ENCODE peak calls at places on chromosomes 6 and 20, in five cellular contexts. P, C, J, Q and E are unnamed samples.
A peak's percentile ranks its signal among the peaks of the same experiment; 100 is the strongest.

GRCh38 chr6:139891471-139891870 is 517.0 kb upstream of the CITED2 start:
- DNase-seq in P (no peak), C (no peak), J (no peak), Q (no peak), E (no peak)

GRCh38 chr6:157050537-157051280 is 272.6 kb downstream of the TMEM242 start:
- DNase-seq in P (no peak), C (no peak), J (no peak), Q (no peak), E (no peak)

GRCh38 chr6:72784581-72784980 is 162.7 kb downstream of the KCNQ5 start:
- DNase-seq in P (no peak), C (no peak), J (peak; percentile 72), Q (no peak), E (peak; percentile 64)

GRCh38 chr6:149934249-149935156 is 7.3 kb upstream of the ULBP2 start:
- DNase-seq in P (no peak), C (peak; percentile 61), J (peak; percentile 75), Q (no peak), E (peak; percentile 83)

GRCh38 chr6:81792826-81793225 is 40.3 kb upstream of the TENT5A start:
- DNase-seq in P (no peak), C (no peak), J (no peak), Q (no peak), E (no peak)

GRCh38 chr6:33419580-33420492 is at the start of gene SYNGAP1:
- DNase-seq in P (peak; percentile 86), C (no peak), J (no peak), Q (no peak), E (peak; percentile 72)

GRCh38 chr6:138107752-138108592 is 753 bp upstream of the PERP start:
- DNase-seq in P (peak; percentile 54), C (no peak), J (peak; percentile 37), Q (no peak), E (no peak)

GRCh38 chr6:3138341-3138740 is 19.0 kb downstream of the TUBB2A start:
- DNase-seq in P (no peak), C (no peak), J (no peak), Q (no peak), E (peak; percentile 44)

GRCh38 chr6:155341130-155341828 is 27.0 kb upstream of the TFB1M start:
- DNase-seq in P (no peak), C (no peak), J (no peak), Q (no peak), E (peak; percentile 88)

GRCh38 chr20:59403261-59403961 is 103.0 kb downstream of the EDN3 start:
- DNase-seq in P (peak; percentile 75), C (peak; percentile 75), J (peak; percentile 13), Q (peak; percentile 13), E (no peak)

GRCh38 chr6:124684621-124685020 is 277.6 kb upstream of the RNF217 start:
- DNase-seq in P (no peak), C (no peak), J (no peak), Q (no peak), E (no peak)

GRCh38 chr20:62133864-62134263 is 9.3 kb downstream of the PSMA7 start:
- DNase-seq in P (no peak), C (no peak), J (no peak), Q (no peak), E (no peak)

GRCh38 chr20:36084897-36085617 is 69.5 kb upstream of the EPB41L1 start:
- DNase-seq in P (no peak), C (no peak), J (no peak), Q (no peak), E (peak; percentile 37)

GRCh38 chr20:4027590-4028265 is 12.4 kb upstream of the RNF24 start:
- DNase-seq in P (no peak), C (no peak), J (no peak), Q (no peak), E (no peak)

GRCh38 chr6:170440437-170440836 is 112.7 kb downstream of the PSMB1 start:
- DNase-seq in P (peak; percentile 33), C (no peak), J (no peak), Q (no peak), E (no peak)

GRCh38 chr20:4112490-4113420 is 97.4 kb upstream of the RNF24 start:
- DNase-seq in P (no peak), C (no peak), J (no peak), Q (no peak), E (no peak)

DNA sequence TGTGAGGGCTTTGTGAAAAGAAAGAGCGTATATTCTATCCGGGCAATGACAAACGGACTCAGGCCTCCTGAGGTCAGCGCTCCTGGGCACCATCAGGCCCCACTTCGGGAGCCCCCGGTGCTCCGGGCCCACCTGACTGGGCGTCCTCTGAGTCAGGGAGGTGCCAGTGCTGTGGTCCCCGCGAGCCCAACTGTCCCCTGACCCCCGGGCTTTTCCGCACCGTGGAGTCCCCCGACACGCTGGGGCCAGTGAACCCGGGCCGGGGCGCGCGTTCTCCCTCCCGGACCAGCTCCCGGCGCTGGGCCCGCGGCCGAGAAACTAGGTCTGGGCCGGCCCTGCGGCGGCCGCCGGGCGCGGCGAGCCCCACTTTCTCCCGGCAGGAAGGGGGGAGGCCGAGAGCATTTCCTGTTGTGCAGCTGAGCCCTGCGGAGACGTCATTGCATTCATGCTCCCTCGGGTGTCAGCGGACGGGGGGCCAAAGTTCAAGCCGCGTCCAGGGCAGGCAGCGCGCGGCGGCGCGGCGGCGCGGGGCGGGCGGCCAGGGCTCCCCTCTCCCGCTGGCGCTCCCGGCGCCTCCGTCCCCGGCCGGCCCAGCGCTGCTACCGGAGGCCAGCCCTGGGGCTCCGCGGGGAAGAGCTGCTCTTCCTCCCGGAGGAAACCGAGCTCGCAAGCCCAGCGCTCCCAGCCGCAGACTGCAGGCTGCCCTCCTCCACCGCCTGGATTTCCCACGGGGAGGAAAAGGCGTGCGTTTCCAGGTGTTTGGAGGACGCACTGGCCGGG is 18.3 kb downstream of the HIVEP2 start:
- DNase-seq in P (peak; percentile 54), C (peak; percentile 58), J (peak; percentile 4), Q (no peak), E (peak; percentile 93)
- H4K91ac ChIP-seq in P (no peak overlapping the region), C (no peak overlapping the region), J (peak overlapping the region; percentile 93), Q (no peak overlapping the region), E (peak overlapping the region; percentile 99)

DNA sequence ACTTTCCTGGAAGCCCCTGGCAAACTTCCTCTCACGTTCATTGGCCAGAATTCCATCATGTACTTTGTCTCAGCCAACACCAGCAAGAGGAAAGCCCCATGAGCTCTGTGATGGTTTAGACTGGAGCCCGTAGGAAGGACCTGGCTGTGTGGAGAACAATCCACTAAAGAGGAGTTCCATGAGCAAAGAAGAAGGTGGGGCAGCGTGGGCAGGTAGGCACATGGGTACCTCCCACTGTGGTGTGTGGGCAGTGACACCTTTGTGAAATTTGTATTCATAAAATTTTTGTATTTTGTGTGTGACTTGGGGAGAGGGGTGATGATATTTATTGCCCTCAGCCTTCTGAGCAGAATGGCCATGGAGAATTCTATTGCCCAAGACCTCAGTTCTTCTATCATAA is 89.5 kb upstream of the SCP2D1 start:
- DNase-seq in P (no peak), C (no peak), J (no peak), Q (no peak), E (no peak)
- H2BK12ac ChIP-seq in P (no peak overlapping the region), C (no peak overlapping the region), J (no peak overlapping the region), Q (no peak overlapping the region), E (no peak overlapping the region)

DNA sequence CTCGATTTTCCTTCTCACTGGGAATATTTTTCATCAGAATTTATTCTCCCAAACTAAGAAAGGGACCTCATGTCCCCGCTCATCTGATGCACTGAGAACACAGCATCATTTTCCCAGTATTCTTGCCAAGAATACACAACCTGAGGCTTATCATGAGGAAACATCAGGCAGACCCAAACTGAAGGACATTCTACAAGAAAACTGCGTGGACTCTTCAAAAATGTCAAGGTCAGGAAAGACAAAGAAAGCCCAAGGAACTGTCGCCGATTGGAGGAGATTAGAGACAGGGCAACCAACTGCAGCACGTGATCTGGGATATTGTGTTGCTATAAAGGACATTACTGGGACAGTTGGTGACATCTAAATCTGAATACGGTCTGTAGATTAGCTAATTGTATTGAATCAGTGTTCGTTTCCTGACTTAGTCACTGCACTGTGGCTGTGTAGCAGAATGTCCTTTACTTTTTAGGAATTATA is 72.3 kb downstream of the SNX5 start:
- DNase-seq in P (no peak), C (no peak), J (no peak), Q (no peak), E (peak; percentile 20)
- H4K91ac ChIP-seq in P (no peak overlapping the region), C (no peak overlapping the region), J (no peak overlapping the region), Q (no peak overlapping the region), E (no peak overlapping the region)

GRCh38 chr6:63649269-63649668 is 13.7 kb downstream of the PHF3 start:
- DNase-seq in P (no peak), C (no peak), J (no peak), Q (no peak), E (peak; percentile 26)

GRCh38 chr6:63637865-63638445 is 2.4 kb downstream of the PHF3 start:
- DNase-seq in P (no peak), C (no peak), J (no peak), Q (no peak), E (no peak)

GRCh38 chr6:63640062-63640461 is 4.5 kb downstream of the PHF3 start:
- DNase-seq in P (no peak), C (no peak), J (no peak), Q (no peak), E (peak; percentile 35)

GRCh38 chr6:63644668-63645326 is 9.2 kb downstream of the PHF3 start:
- DNase-seq in P (no peak), C (no peak), J (no peak), Q (no peak), E (no peak)

DNA sequence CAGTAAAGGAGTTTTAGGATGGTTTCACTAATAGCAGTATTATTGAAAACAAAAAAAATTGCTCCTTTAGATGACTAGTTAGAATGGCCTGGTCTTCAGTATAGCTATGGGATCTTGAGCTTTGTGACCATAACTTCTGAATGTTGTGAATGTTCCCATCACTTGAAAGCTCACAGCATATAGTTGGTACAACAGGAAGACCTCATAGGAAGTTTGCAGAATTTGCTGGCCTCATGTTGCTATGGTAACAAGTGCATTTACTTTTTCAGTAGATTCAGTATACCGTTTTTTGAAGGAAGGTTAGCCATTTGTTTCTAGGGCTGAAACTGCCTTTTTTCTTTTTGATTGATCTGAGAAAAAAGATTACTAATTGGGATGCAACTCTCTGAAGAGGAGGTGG is 8.3 kb downstream of the PHF3 start:
- DNase-seq in P (no peak), C (no peak), J (no peak), Q (no peak), E (no peak)
- H2BK12ac ChIP-seq in P (no peak overlapping the region), C (no peak overlapping the region), J (no peak overlapping the region), Q (no peak overlapping the region), E (no peak overlapping the region)

GRCh38 chr20:45919951-45920794 is 8.2 kb upstream of the PLTP start:
- DNase-seq in P (no peak), C (no peak), J (no peak), Q (no peak), E (peak; percentile 36)
- H4K91ac ChIP-seq in P (no peak overlapping the region), C (no peak overlapping the region), J (no peak overlapping the region), Q (no peak overlapping the region), E (no peak overlapping the region)

GRCh38 chr20:20635006-20635405 is 77.4 kb downstream of the RALGAPA2 start:
- DNase-seq in P (no peak), C (no peak), J (no peak), Q (no peak), E (no peak)
- H2BK12ac ChIP-seq in P (no peak overlapping the region), C (no peak overlapping the region), J (no peak overlapping the region), Q (no peak overlapping the region), E (no peak overlapping the region)